ENCODE peak calls at places on chromosome 18, in four cellular contexts. E is HuH-7, T is A549, F is NCI-H69. I is an unnamed sample.

GRCh38 chr18:45617284-45617683 is 2.0 kb downstream of the SLC14A2 start:
- DNase-seq in E (no peak), T (peak; percentile 17), F (no peak), I (no peak)

GRCh38 chr18:30288662-30289414 is 753.7 kb downstream of the DSC3 start:
- DNase-seq in E (no peak), T (no peak), F (no peak), I (no peak)

GRCh38 chr18:8989017-8989416 is 113.5 kb upstream of the NDUFV2 start:
- DNase-seq in E (no peak), T (no peak), F (no peak), I (no peak)

GRCh38 chr18:77197073-77197472 is 52.6 kb upstream of the GALR1 start:
- DNase-seq in E (no peak), T (no peak), F (peak; percentile 13), I (no peak)

GRCh38 chr18:49111191-49111988 is 160.6 kb upstream of the SMAD7 start:
- DNase-seq in E (no peak), T (no peak), F (peak; percentile 66), I (no peak)

GRCh38 chr18:76435321-76435989 is 59.6 kb downstream of the ZNF516 start:
- DNase-seq in E (no peak), T (no peak), F (no peak), I (no peak)

GRCh38 chr18:328928-329327 is 61.1 kb upstream of the THOC1 start:
- DNase-seq in E (no peak), T (no peak), F (no peak), I (no peak)

GRCh38 chr18:74288730-74289129 is 3.0 kb downstream of the CYB5A start:
- DNase-seq in E (no peak), T (no peak), F (peak; percentile 46), I (no peak)

GRCh38 chr18:2912357-2913299 is 65.8 kb downstream of the EMILIN2 start:
- DNase-seq in E (no peak), T (no peak), F (no peak), I (no peak)

GRCh38 chr18:63817441-63818051 is 42.3 kb downstream of the SERPINB7 start:
- DNase-seq in E (no peak), T (no peak), F (no peak), I (no peak)

GRCh38 chr18:33729556-33729955 is 151.5 kb downstream of the ASXL3 start:
- DNase-seq in E (no peak), T (no peak), F (no peak), I (no peak)

GRCh38 chr18:79498662-79499061 is 102.9 kb downstream of the NFATC1 start:
- DNase-seq in E (no peak), T (no peak), F (no peak), I (no peak)

GRCh38 chr18:22489694-22490093 is 72.0 kb upstream of the CTAGE1 start:
- DNase-seq in E (peak; percentile 63), T (no peak), F (no peak), I (no peak)

GRCh38 chr18:58579561-58580047 is 49.3 kb downstream of the ALPK2 start:
- DNase-seq in E (no peak), T (peak; percentile 63), F (no peak), I (no peak)

GRCh38 chr18:45686892-45687611 is 36.9 kb upstream of the SLC14A1 start:
- DNase-seq in E (no peak), T (no peak), F (peak; percentile 90), I (peak; percentile 43)

GRCh38 chr18:11994346-11994707 is 13.0 kb downstream of the IMPA2 start:
- DNase-seq in E (peak; percentile 87), T (peak; percentile 23), F (no peak), I (no peak)

GRCh38 chr18:77366725-77367641 is 117.3 kb downstream of the GALR1 start:
- DNase-seq in E (peak; percentile 19), T (peak; percentile 5), F (peak; percentile 98), I (no peak)

GRCh38 chr18:10878703-10879102 is 270.7 kb downstream of the PIEZO2 start:
- DNase-seq in E (no peak), T (no peak), F (no peak), I (peak; percentile 42)

GRCh38 chr18:37665346-37665745 is 99.7 kb upstream of the CELF4 start:
- DNase-seq in E (no peak), T (no peak), F (peak; percentile 30), I (no peak)

GRCh38 chr18:67104700-67105284 is 411.7 kb downstream of the DSEL start:
- DNase-seq in E (peak; percentile 11), T (peak; percentile 1), F (peak; percentile 98), I (no peak)

GRCh38 chr18:12309683-12310198 is 1.7 kb downstream of the TUBB6 start:
- DNase-seq in E (no peak), T (no peak), F (no peak), I (no peak)

GRCh38 chr18:78773819-78774218 is 205.8 kb upstream of the SALL3 start:
- DNase-seq in E (no peak), T (no peak), F (no peak), I (no peak)

GRCh38 chr18:3354506-3354905 is 92.6 kb downstream of the MYL12B start:
- DNase-seq in E (no peak), T (no peak), F (no peak), I (no peak)

GRCh38 chr18:61551586-61551985 is 218.4 kb downstream of the CDH20 start:
- DNase-seq in E (peak; percentile 47), T (peak; percentile 39), F (peak; percentile 86), I (peak; percentile 57)

GRCh38 chr18:7174359-7175107 is 56.4 kb upstream of the LRRC30 start:
- DNase-seq in E (no peak), T (no peak), F (no peak), I (no peak)

GRCh38 chr18:54162431-54162830 is 62.0 kb downstream of the MBD2 start:
- DNase-seq in E (no peak), T (no peak), F (no peak), I (no peak)

GRCh38 chr18:76955529-76956170 is 133.3 kb downstream of the ZNF236 start:
- DNase-seq in E (no peak), T (no peak), F (peak; percentile 25), I (no peak)

GRCh38 chr18:77133051-77133919 is 702 bp upstream of the MBP start:
- DNase-seq in E (no peak), T (no peak), F (peak; percentile 44), I (no peak)

GRCh38 chr18:29164020-29164706 is 987.2 kb upstream of the CDH2 start:
- DNase-seq in E (no peak), T (peak; percentile 37), F (peak; percentile 36), I (no peak)

GRCh38 chr18:13629841-13630747 is 96.3 kb downstream of the FAM210A start:
- DNase-seq in E (peak; percentile 95), T (peak; percentile 61), F (peak; percentile 81), I (peak; percentile 85)

GRCh38 chr18:13268035-13268700 is 49.6 kb downstream of the LDLRAD4 start:
- DNase-seq in E (no peak), T (no peak), F (no peak), I (no peak)

GRCh38 chr18:37335337-37335736 is 230.3 kb downstream of the CELF4 start:
- DNase-seq in E (no peak), T (no peak), F (no peak), I (no peak)

GRCh38 chr18:76548541-76548940 is 53.5 kb upstream of the ZNF516 start:
- DNase-seq in E (no peak), T (no peak), F (no peak), I (no peak)

GRCh38 chr18:56003009-56003408 is 415.0 kb upstream of the TCF4 start:
- DNase-seq in E (no peak), T (no peak), F (peak; percentile 73), I (no peak)

GRCh38 chr18:7567487-7568425 is 640 bp downstream of the PTPRM start:
- DNase-seq in E (peak; percentile 31), T (no peak), F (peak; percentile 66), I (peak; percentile 15)

I was measured in GM19239.